ENCODE peak calls at places on chromosomes 12 and 14, in five cellular contexts. I is heart left ventricle, B is HFF-Myc, V is choroid plexus epithelial cell, E is WERI-Rb-1. R is an unnamed sample.

GRCh38 chr14:34425095-34425851 is 36.8 kb downstream of the SPTSSA start:
- DNase-seq in I (no peak), B (no peak), E (no peak), V (no peak), R (no peak)

GRCh38 chr14:106845286-106846087 is 1319.1 kb downstream of the TMEM121 start:
- DNase-seq in I (no peak), E (peak; percentile 30), V (no peak), B (no peak), R (no peak)

GRCh38 chr14:60102389-60102788 is 10.7 kb downstream of the PCNX4 start:
- DNase-seq in E (no peak), I (no peak), V (peak; percentile 89), B (peak; percentile 36), R (peak; percentile 30)

GRCh38 chr12:118360785-118361404 is 11.8 kb downstream of the TAOK3 start:
- DNase-seq in E (no peak), I (no peak), B (no peak), V (peak; percentile 64), R (no peak)

GRCh38 chr12:51820721-51821422 is 27.6 kb downstream of the FIGNL2 start:
- DNase-seq in V (no peak), I (peak; percentile 85), B (no peak), E (no peak), R (no peak)

GRCh38 chr14:55349565-55349964 is 62.1 kb downstream of the ATG14 start:
- DNase-seq in B (no peak), I (no peak), E (no peak), V (no peak), R (no peak)

GRCh38 chr12:65016881-65017650 is 104.0 kb downstream of the WIF1 start:
- DNase-seq in E (no peak), I (no peak), V (no peak), B (no peak), R (no peak)

GRCh38 chr12:129009833-129010232 is 156.6 kb downstream of the GLT1D1 start:
- DNase-seq in E (no peak), I (no peak), B (no peak), V (no peak), R (no peak)

GRCh38 chr12:114764516-114764915 is 80.5 kb upstream of the TBX3 start:
- DNase-seq in I (no peak), E (no peak), B (no peak), V (no peak), R (no peak)

DNA sequence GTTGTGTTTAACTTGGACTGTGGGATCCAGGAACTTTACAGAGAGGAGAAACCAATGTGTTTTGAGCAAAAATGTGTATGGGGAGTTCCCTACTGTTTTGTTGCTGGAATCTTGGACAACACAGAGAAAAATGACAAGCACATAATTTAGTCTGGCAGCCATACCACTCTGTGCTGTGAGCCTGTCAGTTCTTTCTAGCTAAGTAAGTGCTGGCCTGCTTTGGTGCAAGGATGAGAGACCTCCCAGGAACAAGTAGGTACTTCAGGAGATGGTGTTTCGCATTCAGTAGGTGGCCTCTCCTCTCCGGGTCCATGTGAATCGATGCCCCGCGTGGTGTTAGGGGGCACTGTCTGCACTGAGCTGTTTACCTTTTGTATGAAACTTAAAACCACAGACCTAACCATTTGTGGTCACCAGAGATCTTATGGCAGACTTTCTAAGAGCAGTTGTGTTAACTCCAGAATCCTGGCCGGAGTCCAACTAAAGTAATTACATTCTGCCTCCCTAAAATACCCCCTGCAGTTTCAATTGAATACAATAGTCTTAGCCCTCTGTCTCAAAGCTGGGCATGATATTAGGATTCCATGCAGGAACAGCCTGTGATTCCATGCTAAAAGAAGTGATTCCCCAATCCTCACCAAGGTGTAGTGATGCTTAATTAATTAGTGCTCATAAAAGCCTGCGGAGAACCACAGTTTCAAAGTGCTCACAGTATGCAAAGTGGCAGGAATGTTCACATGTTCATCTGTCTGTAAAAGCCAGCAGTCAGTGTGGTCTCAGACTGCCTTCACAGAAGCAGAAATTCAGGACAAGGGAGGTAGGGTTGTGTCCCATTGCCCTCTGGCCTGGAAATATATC is 64.2 kb downstream of the LLPH start:
- DNase-seq in E (no peak), I (no peak), V (peak; percentile 89), B (peak; percentile 83), R (peak; percentile 48)
- TF ChIP-seq CTCF in E (no peak), I (no peak), V (peak; percentile 31), B (peak; percentile 13), R (peak; percentile 34)

GRCh38 chr14:79825046-79825521 is 386.2 kb downstream of the DIO2 start:
- DNase-seq in I (no peak), E (no peak), B (no peak), V (peak; percentile 75), R (no peak)
- H3K4me3 ChIP-seq in I (no peak overlapping the region), E (no peak overlapping the region), B (no peak overlapping the region), V (no peak overlapping the region), R (no peak overlapping the region)

GRCh38 chr14:22422238-22422637 is 166.8 kb downstream of the DAD1 start:
- DNase-seq in E (no peak), B (no peak), V (no peak), I (no peak), R (no peak)

GRCh38 chr14:22417914-22418313 is 171.1 kb downstream of the DAD1 start:
- DNase-seq in V (no peak), B (no peak), E (no peak), I (no peak), R (no peak)

GRCh38 chr14:22418631-22419030 is 170.4 kb downstream of the DAD1 start:
- DNase-seq in B (no peak), E (no peak), I (no peak), V (no peak), R (no peak)

GRCh38 chr14:22419620-22420019 is 169.4 kb downstream of the DAD1 start:
- DNase-seq in B (no peak), V (no peak), I (no peak), E (no peak), R (no peak)

GRCh38 chr14:22420598-22421186 is 168.3 kb downstream of the DAD1 start:
- DNase-seq in V (peak; percentile 50), I (no peak), E (no peak), B (no peak), R (no peak)
- TF ChIP-seq CTCF in V (peak; percentile 29), I (no peak), E (no peak), B (peak; percentile 3), R (no peak)

GRCh38 chr14:63544641-63545234 is 1.6 kb upstream of the PPP2R5E start:
- DNase-seq in I (no peak), B (no peak), E (no peak), V (peak; percentile 67), R (no peak)
- H3K4me3 ChIP-seq in I (peak overlapping the region; percentile 94), B (peak overlapping the region; percentile 61), E (peak overlapping the region; percentile 87), V (peak overlapping the region; percentile 95), R (peak overlapping the region; percentile 94)

GRCh38 chr12:111174283-111175108 is 194.4 kb downstream of the PHETA1 start:
- DNase-seq in B (no peak), V (no peak), E (peak; percentile 27), I (no peak), R (no peak)
- TF ChIP-seq CTCF in B (no peak), V (peak; percentile 30), E (peak; percentile 60), I (peak; percentile 33), R (peak; percentile 3)

GRCh38 chr12:89861086-89861485 is 152.4 kb upstream of the ATP2B1 start:
- DNase-seq in V (peak; percentile 14), I (no peak), E (no peak), B (no peak), R (no peak)

GRCh38 chr12:89856431-89856830 is 147.8 kb upstream of the ATP2B1 start:
- DNase-seq in B (peak; percentile 26), E (no peak), V (peak; percentile 95), I (no peak), R (no peak)

GRCh38 chr12:89858718-89859117 is 150.1 kb upstream of the ATP2B1 start:
- DNase-seq in B (no peak), E (no peak), V (no peak), I (no peak), R (no peak)

GRCh38 chr12:89859513-89860220 is 151.0 kb upstream of the ATP2B1 start:
- DNase-seq in E (no peak), B (no peak), I (no peak), V (no peak), R (no peak)

DNA sequence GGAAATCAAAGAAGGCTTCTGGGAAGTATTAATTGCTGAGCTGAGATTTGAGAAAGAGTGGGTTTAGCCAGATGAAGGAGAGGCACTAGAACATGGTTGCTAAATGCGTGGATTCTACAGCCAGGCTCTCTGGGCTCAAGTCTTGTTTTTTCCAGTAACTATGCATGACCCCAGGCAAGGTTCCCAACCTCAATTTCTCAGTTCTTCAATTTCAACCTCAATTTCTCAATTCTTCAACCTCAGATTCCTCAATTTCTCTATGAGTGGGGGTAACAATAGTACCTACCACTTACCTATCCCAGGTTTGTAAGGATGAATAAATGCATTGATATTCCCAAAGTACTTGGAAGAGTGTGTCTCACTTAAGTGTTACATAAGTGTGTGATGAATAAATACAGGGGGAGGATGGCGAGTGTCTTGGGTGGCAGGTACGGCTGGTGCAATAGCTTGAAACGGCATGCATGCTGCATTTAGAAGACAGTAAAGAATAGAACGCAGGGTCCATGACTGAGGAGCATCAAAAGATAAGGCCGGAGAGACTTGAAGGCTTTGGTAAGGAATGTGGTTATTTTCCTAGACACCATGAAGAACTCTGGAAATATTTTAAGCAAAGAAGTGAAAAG is 149.1 kb upstream of the ATP2B1 start:
- DNase-seq in E (no peak), B (no peak), V (no peak), I (no peak), R (no peak)
- H3K4me3 ChIP-seq in E (no peak overlapping the region), B (no peak overlapping the region), V (no peak overlapping the region), I (no peak overlapping the region), R (no peak overlapping the region)

DNA sequence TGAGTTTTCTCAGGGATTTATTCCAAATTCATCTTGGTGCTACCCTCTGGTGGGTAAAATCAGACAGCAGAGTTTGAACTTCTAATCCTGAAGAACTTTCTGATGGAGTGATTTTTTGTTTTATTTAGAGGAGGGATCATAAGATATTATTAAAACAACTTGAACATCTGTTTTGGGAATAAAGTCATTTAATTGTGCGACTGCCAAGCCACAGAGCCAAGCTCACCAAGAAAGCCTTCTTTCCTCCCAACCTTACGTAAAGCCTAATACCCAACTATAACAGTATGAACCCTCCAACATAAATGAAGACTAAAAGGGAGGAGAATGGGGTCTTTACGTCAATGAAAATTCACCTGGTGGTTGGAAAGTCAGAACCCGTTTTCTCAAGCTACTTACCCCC is 205.5 kb upstream of the IGF1 start:
- DNase-seq in B (no peak), V (no peak), I (no peak), E (no peak), R (no peak)
- TF ChIP-seq CTCF in B (no peak), V (no peak), I (no peak), E (no peak), R (no peak)

GRCh38 chr12:110340706-110341105 is 59.7 kb downstream of the ATP2A2 start:
- DNase-seq in I (no peak), E (peak; percentile 94), V (no peak), B (no peak), R (no peak)

GRCh38 chr12:110339184-110339952 is 58.3 kb downstream of the ATP2A2 start:
- DNase-seq in E (no peak), V (no peak), I (no peak), B (no peak), R (no peak)

GRCh38 chr12:110337912-110338710 is 57.1 kb downstream of the ATP2A2 start:
- DNase-seq in B (no peak), I (no peak), V (no peak), E (no peak), R (no peak)

GRCh38 chr12:110335481-110336045 is 54.5 kb downstream of the ATP2A2 start:
- DNase-seq in I (no peak), V (no peak), E (no peak), B (no peak), R (no peak)

DNA sequence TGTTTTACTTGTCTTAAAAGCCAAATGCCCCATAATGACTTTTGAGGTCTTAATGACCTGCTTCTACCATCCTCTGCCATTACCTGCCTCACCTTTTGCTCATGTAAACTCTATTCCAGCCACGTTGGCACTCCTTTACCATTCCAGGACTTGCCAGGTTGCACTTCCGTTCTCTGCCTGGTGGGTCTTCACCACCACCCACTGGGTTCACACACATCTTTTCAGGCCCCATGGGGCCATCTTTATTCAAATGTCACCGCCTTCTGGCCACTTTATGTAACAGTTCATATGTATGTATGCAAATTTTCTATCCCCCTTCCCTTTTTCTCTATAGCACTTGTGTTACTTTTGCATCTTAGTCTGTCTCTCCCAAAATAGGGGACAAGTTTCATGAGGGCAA is 57.7 kb downstream of the ATP2A2 start:
- DNase-seq in I (no peak), B (no peak), V (peak; percentile 30), E (peak; percentile 27), R (no peak)
- H3K4me3 ChIP-seq in I (no peak overlapping the region), B (no peak overlapping the region), V (no peak overlapping the region), E (no peak overlapping the region), R (no peak overlapping the region)

R was measured in retinal pigment epithelial cell.